ENCODE peak calls at places on chromosome 21, in seven cellular contexts. O is fibroblast of mammary gland, E is A172, I is neuronal stem cell, T is activated T-helper 1 cell treated with Interleukin-2 at 50 U/mL for 16 hours, D is astrocyte of the hippocampus, W is EH. B is an unnamed sample.

GRCh38 chr21:46217511-46218196 is 10.9 kb downstream of the LSS start:
- DNase-seq in T (no peak), E (no peak), I (no peak), W (no peak), O (no peak), D (no peak), B (no peak)

GRCh38 chr21:34889537-34890257 is 159.4 kb downstream of the RUNX1 start:
- DNase-seq in I (no peak), E (peak; percentile 54), O (peak; percentile 75), W (peak; percentile 85), T (peak; percentile 58), D (peak; percentile 95), B (no peak)

GRCh38 chr21:39251326-39251725 is 62.1 kb downstream of the BRWD1 start:
- DNase-seq in O (peak; percentile 34), D (no peak), E (no peak), W (peak; percentile 21), I (no peak), T (no peak), B (no peak)

GRCh38 chr21:33931799-33932390 is 16.3 kb upstream of the ATP5PO start:
- DNase-seq in W (peak; percentile 13), D (no peak), O (no peak), I (no peak), T (no peak), E (no peak), B (no peak)

GRCh38 chr21:36701912-36702621 is 3.2 kb downstream of the SIM2 start:
- DNase-seq in D (no peak), E (no peak), I (no peak), W (no peak), O (no peak), T (no peak), B (no peak)

GRCh38 chr21:45330851-45331261 is 43.2 kb upstream of the POFUT2 start:
- DNase-seq in D (no peak), T (no peak), O (no peak), I (no peak), E (no peak), W (no peak), B (no peak)

GRCh38 chr21:39576518-39577128 is 36.1 kb upstream of the B3GALT5 start:
- DNase-seq in I (no peak), O (no peak), W (no peak), D (peak; percentile 13), T (no peak), E (no peak), B (no peak)

GRCh38 chr21:18369115-18369514 is 34.5 kb downstream of the TMPRSS15 start:
- DNase-seq in E (peak; percentile 4), W (no peak), I (peak; percentile 9), T (no peak), O (peak; percentile 16), D (peak; percentile 21), B (no peak)

GRCh38 chr21:36347278-36347961 is 27.4 kb downstream of the MORC3 start:
- DNase-seq in D (peak; percentile 11), I (no peak), E (peak; percentile 19), W (peak; percentile 49), O (peak; percentile 29), T (no peak), B (no peak)

GRCh38 chr21:39088831-39089380 is 94.3 kb downstream of the PSMG1 start:
- DNase-seq in E (peak; percentile 72), D (peak; percentile 55), O (peak; percentile 82), I (no peak), T (no peak), W (peak; percentile 80), B (no peak)

GRCh38 chr21:25961042-25961441 is 209.5 kb downstream of the APP start:
- DNase-seq in E (no peak), W (no peak), T (no peak), D (no peak), I (no peak), O (no peak), B (no peak)

GRCh38 chr21:44632067-44632466 is 5.1 kb upstream of the KRTAP10-10 start:
- DNase-seq in E (no peak), W (no peak), O (no peak), D (no peak), T (no peak), I (no peak), B (no peak)

GRCh38 chr21:41699311-41699710 is 67.5 kb downstream of the RIPK4 start:
- DNase-seq in D (no peak), W (no peak), I (no peak), O (no peak), T (no peak), E (no peak), B (no peak)

GRCh38 chr21:27703806-27704205 is 736.9 kb upstream of the ADAMTS5 start:
- DNase-seq in I (no peak), W (peak; percentile 44), E (no peak), T (no peak), D (no peak), O (peak; percentile 60), B (no peak)

GRCh38 chr21:41684381-41685245 is 82.2 kb downstream of the RIPK4 start:
- DNase-seq in W (peak; percentile 90), E (peak; percentile 92), I (no peak), T (no peak), D (peak; percentile 76), O (peak; percentile 67), B (no peak)